ENCODE peak calls at places on chromosome 10, in six cellular contexts. X, C, U, H, T and W are unnamed samples. For H4K20me1, the result is how much of the 10 kb centered on the place peaks cover.

GRCh38 chr10:88045544-88046415 is 182.4 kb downstream of the PTEN start:
- DNase-seq in X (no peak), C (no peak), U (no peak), H (no peak), T (no peak), W (peak)

GRCh38 chr10:63822496-63822895 is 301.3 kb downstream of the REEP3 start:
- DNase-seq in X (no peak), C (no peak), U (no peak), H (no peak), T (no peak), W (no peak)

GRCh38 chr10:279655-280054 is 144.4 kb downstream of the ZMYND11 start:
- DNase-seq in X (no peak), C (no peak), U (peak), H (no peak), T (no peak), W (no peak)

GRCh38 chr10:14329609-14330246 is 996 bp downstream of the FRMD4A start:
- DNase-seq in X (no peak), C (no peak), U (no peak), H (no peak), T (peak), W (peak)

GRCh38 chr10:69472544-69472943 is 21.3 kb downstream of the TSPAN15 start:
- DNase-seq in X (no peak), C (no peak), U (no peak), H (no peak), T (no peak), W (no peak)

GRCh38 chr10:132492323-132493035 is 45.1 kb upstream of the INPP5A start:
- DNase-seq in X (no peak), C (no peak), U (no peak), H (no peak), T (no peak), W (no peak)

GRCh38 chr10:100065084-100065660 is 16.5 kb downstream of the CPN1 start:
- DNase-seq in X (no peak), C (no peak), U (no peak), H (peak), T (peak), W (no peak)

GRCh38 chr10:5283305-5284158 is 81.2 kb upstream of the UCN3 start:
- DNase-seq in X (peak), C (peak), U (peak), H (peak), T (peak), W (peak)

GRCh38 chr10:50622497-50623298 is 1.1 kb downstream of the SGMS1 start:
- DNase-seq in X (peak), C (no peak), U (peak), H (peak), T (no peak), W (peak)

GRCh38 chr10:78552261-78552811 is 516.4 kb upstream of the ZMIZ1 start:
- DNase-seq in X (no peak), C (no peak), U (peak), H (no peak), T (no peak), W (peak)

GRCh38 chr10:122618461-122619165 is 58.1 kb downstream of the DMBT1 start:
- DNase-seq in X (no peak), C (no peak), U (no peak), H (no peak), T (no peak), W (no peak)

GRCh38 chr10:57288754-57289153 is 927.7 kb upstream of the ZWINT start:
- DNase-seq in X (no peak), C (no peak), U (no peak), H (no peak), T (no peak), W (no peak)

GRCh38 chr10:101080933-101081546 is 19.3 kb downstream of the KAZALD1 start:
- DNase-seq in X (peak), C (no peak), U (no peak), H (peak), T (no peak), W (peak)

GRCh38 chr10:33298893-33299292 is 35.6 kb downstream of the NRP1 start:
- DNase-seq in X (no peak), C (no peak), U (no peak), H (no peak), T (no peak), W (no peak)

GRCh38 chr10:69666756-69667155 is 36.7 kb downstream of the FAM241B start:
- DNase-seq in X (no peak), C (no peak), U (no peak), H (no peak), T (no peak), W (no peak)

GRCh38 chr10:110317866-110318850 is 13.4 kb upstream of the SMNDC1 start:
- DNase-seq in X (no peak), C (no peak), U (no peak), H (no peak), T (no peak), W (no peak)

GRCh38 chr10:124087672-124088634 is 5.4 kb downstream of the CHST15 start:
- DNase-seq in X (no peak), C (no peak), U (no peak), H (no peak), T (no peak), W (no peak)

GRCh38 chr10:77485847-77486246 is 151.8 kb downstream of the KCNMA1 start:
- DNase-seq in X (no peak), C (no peak), U (no peak), H (no peak), T (no peak), W (no peak)

GRCh38 chr10:28592953-28593352 is 60.0 kb downstream of the WAC start:
- DNase-seq in X (peak), C (peak), U (no peak), H (peak), T (no peak), W (peak)
- H4K20me1 ChIP-seq in X (under half), C (under half), U (under half), H (under half), T (under half), W (half or more)

DNA sequence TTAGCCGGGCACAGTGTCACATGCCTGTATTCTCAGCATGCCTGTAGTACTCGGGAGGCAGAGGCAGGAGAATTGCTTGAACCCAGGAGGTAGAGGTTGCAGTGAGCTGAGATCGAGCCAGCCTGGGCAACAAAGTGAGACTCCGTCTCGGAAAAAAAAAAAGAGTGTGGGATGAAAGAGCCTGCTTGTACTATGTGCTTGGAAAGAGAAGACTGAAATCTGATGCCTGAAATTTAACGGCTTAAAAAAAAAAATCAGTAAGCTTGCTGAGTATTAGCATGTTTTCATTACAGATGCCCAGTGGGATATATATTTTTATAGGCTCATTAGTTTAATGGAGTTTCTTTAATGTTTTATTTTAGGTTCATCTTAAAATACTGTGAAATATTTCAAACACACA is 4.2 kb downstream of the NT5C2 start:
- DNase-seq in X (no peak), C (no peak), U (no peak), H (no peak), T (no peak), W (peak)
- H4K20me1 ChIP-seq in X (under half), C (under half), U (under half), H (under half), T (under half), W (half or more)

DNA sequence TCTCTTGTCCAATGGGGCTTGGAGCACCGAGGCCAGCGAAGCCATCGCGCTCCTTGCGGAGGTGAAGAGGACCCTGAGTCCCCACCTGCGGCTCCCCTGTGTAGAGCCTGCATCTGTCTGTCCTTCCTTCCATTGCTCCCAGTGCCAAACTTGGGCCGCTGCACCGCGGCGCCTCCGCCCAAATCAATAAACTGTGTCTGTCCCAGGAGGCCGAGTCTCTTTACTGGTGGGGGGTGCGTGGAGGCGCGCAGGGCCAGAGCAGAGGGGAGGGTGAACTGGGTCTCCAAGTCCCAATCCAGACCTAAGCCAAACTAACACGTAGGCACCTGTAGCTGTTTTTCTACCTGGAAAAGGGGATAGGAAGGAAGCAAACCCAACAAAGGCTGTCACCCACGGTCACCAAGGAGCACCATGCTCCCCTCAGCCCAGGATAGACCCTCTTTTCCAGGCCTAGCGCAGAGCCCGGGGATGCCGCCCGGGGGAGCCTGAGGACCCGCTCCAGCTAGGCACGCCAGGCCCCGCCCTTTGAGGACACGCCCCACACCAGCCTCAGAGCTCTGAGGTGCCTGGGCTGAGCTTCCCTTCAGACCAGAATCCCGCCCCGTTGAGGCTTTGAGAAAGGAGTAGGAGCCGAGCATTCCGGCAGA is 1.2 kb upstream of the CHAT start:
- DNase-seq in X (no peak), C (no peak), U (no peak), H (peak), T (peak), W (no peak)
- H4K20me1 ChIP-seq in X (under half), C (under half), U (under half), H (under half), T (under half), W (under half)

GRCh38 chr10:26815500-26815899 is 45.3 kb downstream of the ABI1 start:
- DNase-seq in X (no peak), C (no peak), U (no peak), H (no peak), T (no peak), W (no peak)
- H4K20me1 ChIP-seq in X (under half), C (under half), U (under half), H (under half), T (under half), W (under half)

GRCh38 chr10:35369049-35369760 is 32.9 kb downstream of the CCNY start:
- DNase-seq in X (peak), C (no peak), U (no peak), H (no peak), T (no peak), W (peak)
- H4K20me1 ChIP-seq in X (under half), C (under half), U (under half), H (under half), T (under half), W (half or more)